ENCODE peak calls at places on chromosome 13, in eight cellular contexts. One of them, this sample, is unnamed.
A peak's percentile ranks its signal among the peaks of the same experiment; 100 is the strongest.

GRCh38 chr13:96636310-96636709 is 358.0 kb downstream of the OXGR1 start:
- DNase-seq in cardiac muscle cell: peak; percentile 1
- DNase-seq in mammary epithelial cell: no peak
- DNase-seq in ovary: no peak
- DNase-seq in prostate gland: no peak
- DNase-seq in esophagus muscularis mucosa: no peak
- DNase-seq in GM23338: no peak
- DNase-seq in CD4-positive, alpha-beta memory T cell: no peak
- DNase-seq in this sample: no peak

GRCh38 chr13:26971990-26972888 is 199.4 kb downstream of the USP12 start:
- DNase-seq in cardiac muscle cell: peak; percentile 29
- DNase-seq in mammary epithelial cell: peak; percentile 34
- DNase-seq in ovary: no peak
- DNase-seq in prostate gland: no peak
- DNase-seq in esophagus muscularis mucosa: no peak
- DNase-seq in GM23338: peak; percentile 81
- DNase-seq in CD4-positive, alpha-beta memory T cell: no peak
- DNase-seq in this sample: peak; percentile 50

GRCh38 chr13:24053505-24054251 is 106.8 kb upstream of the SPATA13 start:
- DNase-seq in cardiac muscle cell: peak; percentile 74
- DNase-seq in mammary epithelial cell: peak; percentile 74
- DNase-seq in ovary: peak; percentile 63
- DNase-seq in prostate gland: peak; percentile 67
- DNase-seq in esophagus muscularis mucosa: no peak
- DNase-seq in GM23338: peak; percentile 90
- DNase-seq in CD4-positive, alpha-beta memory T cell: peak; percentile 57
- DNase-seq in this sample: peak; percentile 72

GRCh38 chr13:52788011-52788410 is 48.4 kb upstream of the CNMD start:
- DNase-seq in cardiac muscle cell: no peak
- DNase-seq in mammary epithelial cell: no peak
- DNase-seq in ovary: no peak
- DNase-seq in prostate gland: no peak
- DNase-seq in esophagus muscularis mucosa: no peak
- DNase-seq in GM23338: no peak
- DNase-seq in CD4-positive, alpha-beta memory T cell: no peak
- DNase-seq in this sample: no peak

GRCh38 chr13:53310786-53311185 is 282.2 kb downstream of the OLFM4 start:
- DNase-seq in cardiac muscle cell: no peak
- DNase-seq in mammary epithelial cell: no peak
- DNase-seq in ovary: no peak
- DNase-seq in prostate gland: no peak
- DNase-seq in esophagus muscularis mucosa: no peak
- DNase-seq in GM23338: no peak
- DNase-seq in CD4-positive, alpha-beta memory T cell: no peak
- DNase-seq in this sample: no peak

GRCh38 chr13:51626749-51627148 is 42.5 kb downstream of the WDFY2 start:
- DNase-seq in cardiac muscle cell: no peak
- DNase-seq in mammary epithelial cell: peak; percentile 40
- DNase-seq in ovary: no peak
- DNase-seq in prostate gland: no peak
- DNase-seq in esophagus muscularis mucosa: no peak
- DNase-seq in GM23338: no peak
- DNase-seq in CD4-positive, alpha-beta memory T cell: no peak
- DNase-seq in this sample: no peak

GRCh38 chr13:26601669-26602068 is 44.2 kb downstream of the WASF3 start:
- DNase-seq in cardiac muscle cell: peak; percentile 40
- DNase-seq in mammary epithelial cell: peak; percentile 32
- DNase-seq in ovary: no peak
- DNase-seq in prostate gland: no peak
- DNase-seq in esophagus muscularis mucosa: no peak
- DNase-seq in GM23338: no peak
- DNase-seq in CD4-positive, alpha-beta memory T cell: no peak
- DNase-seq in this sample: no peak

GRCh38 chr13:29129616-29130015 is 309.5 kb downstream of the MTUS2 start:
- DNase-seq in cardiac muscle cell: no peak
- DNase-seq in mammary epithelial cell: no peak
- DNase-seq in ovary: no peak
- DNase-seq in prostate gland: no peak
- DNase-seq in esophagus muscularis mucosa: no peak
- DNase-seq in GM23338: no peak
- DNase-seq in CD4-positive, alpha-beta memory T cell: no peak
- DNase-seq in this sample: no peak

GRCh38 chr13:40164137-40164536 is 502.3 kb downstream of the FOXO1 start:
- DNase-seq in cardiac muscle cell: no peak
- DNase-seq in mammary epithelial cell: peak; percentile 67
- DNase-seq in ovary: no peak
- DNase-seq in prostate gland: no peak
- DNase-seq in esophagus muscularis mucosa: no peak
- DNase-seq in GM23338: no peak
- DNase-seq in CD4-positive, alpha-beta memory T cell: no peak
- DNase-seq in this sample: no peak

GRCh38 chr13:35994131-35994966 is 136.8 kb downstream of the DCLK1 start:
- DNase-seq in cardiac muscle cell: peak; percentile 97
- DNase-seq in mammary epithelial cell: peak; percentile 79
- DNase-seq in ovary: peak; percentile 57
- DNase-seq in prostate gland: peak; percentile 68
- DNase-seq in esophagus muscularis mucosa: peak; percentile 90
- DNase-seq in GM23338: no peak
- DNase-seq in CD4-positive, alpha-beta memory T cell: no peak
- DNase-seq in this sample: no peak

GRCh38 chr13:33610471-33611015 is 207.4 kb upstream of the RFC3 start:
- DNase-seq in cardiac muscle cell: peak; percentile 35
- DNase-seq in mammary epithelial cell: no peak
- DNase-seq in ovary: no peak
- DNase-seq in prostate gland: peak; percentile 39
- DNase-seq in esophagus muscularis mucosa: peak; percentile 79
- DNase-seq in GM23338: peak; percentile 60
- DNase-seq in CD4-positive, alpha-beta memory T cell: peak; percentile 74
- DNase-seq in this sample: peak; percentile 27

GRCh38 chr13:40120288-40120687 is 464.8 kb downstream of the COG6 start:
- DNase-seq in cardiac muscle cell: peak; percentile 88
- DNase-seq in mammary epithelial cell: peak; percentile 25
- DNase-seq in ovary: no peak
- DNase-seq in prostate gland: no peak
- DNase-seq in esophagus muscularis mucosa: no peak
- DNase-seq in GM23338: no peak
- DNase-seq in CD4-positive, alpha-beta memory T cell: no peak
- DNase-seq in this sample: no peak

GRCh38 chr13:102236341-102236740 is 165.5 kb downstream of the FGF14 start:
- DNase-seq in cardiac muscle cell: no peak
- DNase-seq in mammary epithelial cell: no peak
- DNase-seq in ovary: no peak
- DNase-seq in prostate gland: no peak
- DNase-seq in esophagus muscularis mucosa: no peak
- DNase-seq in GM23338: no peak
- DNase-seq in CD4-positive, alpha-beta memory T cell: no peak
- DNase-seq in this sample: no peak

GRCh38 chr13:29595380-29596063 is at the start of gene SLC7A1:
- DNase-seq in cardiac muscle cell: peak; percentile 84
- DNase-seq in mammary epithelial cell: peak; percentile 87
- DNase-seq in ovary: peak; percentile 78
- DNase-seq in prostate gland: peak; percentile 80
- DNase-seq in esophagus muscularis mucosa: peak; percentile 93
- DNase-seq in GM23338: peak; percentile 95
- DNase-seq in CD4-positive, alpha-beta memory T cell: peak; percentile 80
- DNase-seq in this sample: peak; percentile 60

GRCh38 chr13:62556973-62557372 is 1141.3 kb upstream of the PCDH20 start:
- DNase-seq in cardiac muscle cell: no peak
- DNase-seq in mammary epithelial cell: no peak
- DNase-seq in ovary: no peak
- DNase-seq in prostate gland: no peak
- DNase-seq in esophagus muscularis mucosa: no peak
- DNase-seq in GM23338: no peak
- DNase-seq in CD4-positive, alpha-beta memory T cell: no peak
- DNase-seq in this sample: no peak

GRCh38 chr13:62119739-62120700 is 704.4 kb upstream of the PCDH20 start:
- DNase-seq in cardiac muscle cell: peak; percentile 7
- DNase-seq in mammary epithelial cell: no peak
- DNase-seq in ovary: no peak
- DNase-seq in prostate gland: no peak
- DNase-seq in esophagus muscularis mucosa: no peak
- DNase-seq in GM23338: peak; percentile 43
- DNase-seq in CD4-positive, alpha-beta memory T cell: no peak
- DNase-seq in this sample: no peak

DNA sequence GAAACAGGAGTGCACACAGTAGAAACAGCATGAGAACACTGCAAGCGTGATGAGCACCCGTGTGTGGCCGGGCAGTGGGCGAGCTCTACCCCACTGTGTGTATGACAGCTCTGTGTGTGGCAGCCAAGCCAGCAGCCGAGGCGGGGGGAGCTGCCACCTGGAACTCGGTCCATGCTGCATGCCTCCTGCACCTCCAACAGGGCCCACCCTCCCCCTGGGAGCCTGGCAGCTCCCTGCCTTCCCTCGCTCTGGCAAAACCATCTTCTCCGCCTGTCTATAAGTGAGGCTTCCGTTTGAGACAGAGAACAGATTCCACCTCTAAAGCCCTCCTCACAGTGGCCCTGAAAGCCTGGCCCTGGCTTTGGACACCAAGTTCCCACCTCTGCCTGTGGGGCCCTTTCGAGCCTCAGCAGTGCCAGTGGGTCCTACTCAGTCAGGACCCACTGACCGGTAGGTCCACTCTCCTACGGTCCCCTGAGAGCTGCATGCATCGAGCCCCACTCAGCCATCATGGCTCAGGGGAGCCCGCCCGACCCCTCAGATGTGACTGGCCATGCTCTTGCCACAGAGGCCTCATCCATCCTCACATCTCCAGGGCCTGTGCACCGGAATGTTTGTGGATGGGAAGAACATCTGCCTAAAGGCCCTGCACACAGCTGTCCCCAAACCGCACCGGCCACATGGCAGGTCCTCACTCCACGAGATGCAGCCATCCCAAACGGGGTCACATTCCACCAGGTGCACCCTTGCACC is 52.4 kb upstream of the C13orf46 start:
- DNase-seq in cardiac muscle cell: no peak
- DNase-seq in mammary epithelial cell: no peak
- DNase-seq in ovary: peak; percentile 54
- DNase-seq in prostate gland: no peak
- DNase-seq in esophagus muscularis mucosa: no peak
- DNase-seq in GM23338: no peak
- DNase-seq in CD4-positive, alpha-beta memory T cell: no peak
- DNase-seq in this sample: no peak
- H3K36me3 ChIP-seq in cardiac muscle cell: no peaks in the 10 kb centered on the region
- H3K36me3 ChIP-seq in mammary epithelial cell: no peaks in the 10 kb centered on the region
- H3K36me3 ChIP-seq in ovary: no peaks in the 10 kb centered on the region
- H3K36me3 ChIP-seq in prostate gland: no peaks in the 10 kb centered on the region
- H3K36me3 ChIP-seq in esophagus muscularis mucosa: peaks cover 62% of the 10 kb centered on the region
- H3K36me3 ChIP-seq in GM23338: no peaks in the 10 kb centered on the region
- H3K36me3 ChIP-seq in CD4-positive, alpha-beta memory T cell: peaks cover 80% of the 10 kb centered on the region
- H3K36me3 ChIP-seq in this sample: no peaks in the 10 kb centered on the region

GRCh38 chr13:99751517-99752199 is 219.9 kb downstream of the ZIC5 start:
- DNase-seq in cardiac muscle cell: no peak
- DNase-seq in mammary epithelial cell: no peak
- DNase-seq in ovary: no peak
- DNase-seq in prostate gland: no peak
- DNase-seq in esophagus muscularis mucosa: no peak
- DNase-seq in GM23338: no peak
- DNase-seq in CD4-positive, alpha-beta memory T cell: no peak
- DNase-seq in this sample: no peak

GRCh38 chr13:99752373-99752772 is 219.2 kb downstream of the ZIC5 start:
- DNase-seq in cardiac muscle cell: no peak
- DNase-seq in mammary epithelial cell: no peak
- DNase-seq in ovary: no peak
- DNase-seq in prostate gland: no peak
- DNase-seq in esophagus muscularis mucosa: no peak
- DNase-seq in GM23338: no peak
- DNase-seq in CD4-positive, alpha-beta memory T cell: no peak
- DNase-seq in this sample: no peak

GRCh38 chr13:99746857-99747710 is 224.5 kb downstream of the ZIC5 start:
- DNase-seq in cardiac muscle cell: no peak
- DNase-seq in mammary epithelial cell: no peak
- DNase-seq in ovary: no peak
- DNase-seq in prostate gland: no peak
- DNase-seq in esophagus muscularis mucosa: no peak
- DNase-seq in GM23338: peak; percentile 77
- DNase-seq in CD4-positive, alpha-beta memory T cell: no peak
- DNase-seq in this sample: peak; percentile 31

GRCh38 chr13:99750951-99751350 is 220.6 kb downstream of the ZIC5 start:
- DNase-seq in cardiac muscle cell: no peak
- DNase-seq in mammary epithelial cell: no peak
- DNase-seq in ovary: no peak
- DNase-seq in prostate gland: no peak
- DNase-seq in esophagus muscularis mucosa: no peak
- DNase-seq in GM23338: no peak
- DNase-seq in CD4-positive, alpha-beta memory T cell: no peak
- DNase-seq in this sample: no peak

GRCh38 chr13:99749627-99750026 is 221.9 kb downstream of the ZIC5 start:
- DNase-seq in cardiac muscle cell: no peak
- DNase-seq in mammary epithelial cell: no peak
- DNase-seq in ovary: no peak
- DNase-seq in prostate gland: no peak
- DNase-seq in esophagus muscularis mucosa: no peak
- DNase-seq in GM23338: peak; percentile 70
- DNase-seq in CD4-positive, alpha-beta memory T cell: no peak
- DNase-seq in this sample: no peak
- H3K36me3 ChIP-seq in cardiac muscle cell: no peaks in the 10 kb centered on the region
- H3K36me3 ChIP-seq in mammary epithelial cell: no peaks in the 10 kb centered on the region
- H3K36me3 ChIP-seq in ovary: no peaks in the 10 kb centered on the region
- H3K36me3 ChIP-seq in prostate gland: no peaks in the 10 kb centered on the region
- H3K36me3 ChIP-seq in esophagus muscularis mucosa: no peaks in the 10 kb centered on the region
- H3K36me3 ChIP-seq in GM23338: peaks cover 3% of the 10 kb centered on the region
- H3K36me3 ChIP-seq in CD4-positive, alpha-beta memory T cell: no peaks in the 10 kb centered on the region
- H3K36me3 ChIP-seq in this sample: no peaks in the 10 kb centered on the region

GRCh38 chr13:110447801-110448200 is 113.7 kb downstream of the RAB20 start:
- DNase-seq in cardiac muscle cell: no peak
- DNase-seq in mammary epithelial cell: no peak
- DNase-seq in ovary: no peak
- DNase-seq in prostate gland: no peak
- DNase-seq in esophagus muscularis mucosa: no peak
- DNase-seq in GM23338: no peak
- DNase-seq in CD4-positive, alpha-beta memory T cell: no peak
- DNase-seq in this sample: no peak
- H3K36me3 ChIP-seq in cardiac muscle cell: peaks cover 7% of the 10 kb centered on the region
- H3K36me3 ChIP-seq in mammary epithelial cell: peaks cover 14% of the 10 kb centered on the region
- H3K36me3 ChIP-seq in ovary: no peaks in the 10 kb centered on the region
- H3K36me3 ChIP-seq in prostate gland: no peaks in the 10 kb centered on the region
- H3K36me3 ChIP-seq in esophagus muscularis mucosa: peaks cover 93% of the 10 kb centered on the region
- H3K36me3 ChIP-seq in GM23338: peaks cover 5% of the 10 kb centered on the region
- H3K36me3 ChIP-seq in CD4-positive, alpha-beta memory T cell: no peaks in the 10 kb centered on the region
- H3K36me3 ChIP-seq in this sample: no peaks in the 10 kb centered on the region

DNA sequence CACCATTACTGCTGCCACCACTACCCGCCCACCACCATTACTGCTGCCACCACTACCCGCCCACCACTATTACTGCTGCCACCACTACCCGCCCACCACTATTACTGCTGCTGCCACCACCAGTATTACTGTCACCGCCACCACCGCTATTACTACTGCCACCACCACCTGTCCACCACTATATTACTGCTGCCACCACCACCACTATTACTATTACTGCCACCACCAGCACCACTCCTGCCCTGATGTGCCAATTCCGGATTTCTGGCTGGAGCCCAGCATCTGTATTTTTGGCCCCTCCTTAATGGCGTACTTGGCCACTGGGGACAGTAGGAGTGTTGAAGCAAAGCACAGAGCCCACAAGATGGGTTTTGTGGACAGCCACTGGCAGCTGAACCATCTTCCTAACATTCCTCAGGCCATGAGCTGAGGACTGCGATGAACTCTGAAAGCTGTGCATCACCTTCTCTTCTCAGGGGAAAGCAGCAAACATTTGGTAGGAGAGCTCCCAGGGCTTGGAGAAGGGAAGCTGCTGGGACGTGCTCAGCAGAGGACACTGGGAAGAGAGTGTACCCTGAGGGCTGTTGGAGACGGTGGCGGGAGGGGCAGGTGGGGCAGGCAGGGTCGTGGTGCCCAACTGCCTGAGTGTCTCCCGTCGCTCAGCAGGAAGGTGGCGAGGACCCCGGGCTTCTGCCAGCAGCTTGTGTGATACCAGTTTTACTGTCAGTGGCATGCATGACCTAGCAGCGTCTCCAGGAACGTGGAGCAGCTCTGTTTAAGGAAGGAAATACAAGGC is 23.0 kb downstream of the CUL4A start:
- DNase-seq in cardiac muscle cell: no peak
- DNase-seq in mammary epithelial cell: no peak
- DNase-seq in ovary: no peak
- DNase-seq in prostate gland: no peak
- DNase-seq in esophagus muscularis mucosa: no peak
- DNase-seq in GM23338: no peak
- DNase-seq in CD4-positive, alpha-beta memory T cell: no peak
- DNase-seq in this sample: no peak
- H3K36me3 ChIP-seq in cardiac muscle cell: peaks cover 33% of the 10 kb centered on the region
- H3K36me3 ChIP-seq in mammary epithelial cell: peaks cover 12% of the 10 kb centered on the region
- H3K36me3 ChIP-seq in ovary: no peaks in the 10 kb centered on the region
- H3K36me3 ChIP-seq in prostate gland: no peaks in the 10 kb centered on the region
- H3K36me3 ChIP-seq in esophagus muscularis mucosa: peaks cover 100% of the 10 kb centered on the region
- H3K36me3 ChIP-seq in GM23338: peaks cover 48% of the 10 kb centered on the region
- H3K36me3 ChIP-seq in CD4-positive, alpha-beta memory T cell: peaks cover 62% of the 10 kb centered on the region
- H3K36me3 ChIP-seq in this sample: peaks cover 13% of the 10 kb centered on the region